ENCODE peak calls at places on chromosomes 13 and 19, in four cellular contexts. M is A673, H is IMR-90, T is H9. J is an unnamed sample.

GRCh38 chr13:100564444-100565223 is 24.0 kb downstream of the GGACT start:
- DNase-seq in M (no peak), H (no peak), T (no peak), J (no peak)

GRCh38 chr19:53328967-53329366 is 4.6 kb upstream of the ZNF845 start:
- DNase-seq in M (no peak), H (peak), T (peak), J (no peak)

GRCh38 chr13:20332361-20333096 is 100.4 kb upstream of the GJB6 start:
- DNase-seq in M (peak), H (no peak), T (no peak), J (no peak)

GRCh38 chr19:14473073-14473790 is 1.9 kb downstream of the PTGER1 start:
- DNase-seq in M (no peak), H (no peak), T (peak), J (no peak)

GRCh38 chr13:74322562-74322961 is 188.4 kb upstream of the KLF12 start:
- DNase-seq in M (no peak), H (no peak), T (no peak), J (no peak)

GRCh38 chr13:95530178-95530577 is 22.3 kb upstream of the CLDN10 start:
- DNase-seq in M (peak), H (peak), T (no peak), J (no peak)

GRCh38 chr13:84574851-84575250 is 692.6 kb upstream of the SLITRK1 start:
- DNase-seq in M (peak), H (peak), T (no peak), J (no peak)

GRCh38 chr13:101111894-101112293 is 304.4 kb downstream of the NALCN start:
- DNase-seq in M (no peak), H (peak), T (no peak), J (no peak)

GRCh38 chr13:27388236-27388635 is 36.2 kb upstream of the GTF3A start:
- DNase-seq in M (no peak), H (no peak), T (no peak), J (no peak)

GRCh38 chr13:33489563-33489962 is 204.0 kb upstream of the STARD13 start:
- DNase-seq in M (peak), H (no peak), T (no peak), J (no peak)

GRCh38 chr19:7497292-7497691 is 8.5 kb upstream of the PEX11G start:
- DNase-seq in M (no peak), H (no peak), T (peak), J (no peak)

GRCh38 chr19:17860993-17861360 is 1.3 kb downstream of the RPL18A start:
- DNase-seq in M (no peak), H (peak), T (no peak), J (no peak)

GRCh38 chr19:17332677-17333581 is 1.7 kb downstream of the ANO8 start:
- DNase-seq in M (peak), H (peak), T (peak), J (no peak)

GRCh38 chr13:79631260-79631659 is 150.3 kb downstream of the NDFIP2 start:
- DNase-seq in M (peak), H (peak), T (no peak), J (no peak)

GRCh38 chr19:31270897-31271568 is 78.2 kb downstream of the TSHZ3 start:
- DNase-seq in M (no peak), H (peak), T (no peak), J (no peak)

GRCh38 chr19:53357821-53358581 is 7.5 kb upstream of the ZNF525 start:
- DNase-seq in M (no peak), H (no peak), T (peak), J (no peak)

GRCh38 chr19:54707932-54708331 is 16.3 kb upstream of the KIR3DL3 start:
- DNase-seq in M (no peak), H (no peak), T (no peak), J (no peak)

GRCh38 chr13:28864544-28864943 is 44.4 kb downstream of the MTUS2 start:
- DNase-seq in M (no peak), H (no peak), T (no peak), J (no peak)

GRCh38 chr19:48171584-48172170 is 1.2 kb downstream of the ZSWIM9 start:
- DNase-seq in M (no peak), H (no peak), T (no peak), J (no peak)

GRCh38 chr13:96804186-96804585 is 190.1 kb downstream of the OXGR1 start:
- DNase-seq in M (no peak), H (no peak), T (no peak), J (no peak)

GRCh38 chr19:47445937-47446402 is 25.7 kb downstream of the SLC8A2 start:
- DNase-seq in M (peak), H (no peak), T (peak), J (no peak)

GRCh38 chr13:73225983-73226382 is 167.2 kb downstream of the KLF5 start:
- DNase-seq in M (no peak), H (no peak), T (no peak), J (no peak)

GRCh38 chr19:55069137-55069858 is 6.3 kb upstream of the RDH13 start:
- DNase-seq in M (peak), H (no peak), T (peak), J (no peak)

GRCh38 chr13:113398963-113399754 is 35.2 kb upstream of the GRTP1 start:
- DNase-seq in M (peak), H (no peak), T (peak), J (no peak)

GRCh38 chr19:35995655-35995993 is 636 bp downstream of the SDHAF1 start:
- DNase-seq in M (peak), H (peak), T (peak), J (no peak)

GRCh38 chr19:46678110-46678732 is 17.2 kb upstream of the DACT3 start:
- DNase-seq in M (peak), H (no peak), T (peak), J (no peak)

GRCh38 chr13:44231786-44232516 is 141.7 kb upstream of the SERP2 start:
- DNase-seq in M (no peak), H (peak), T (peak), J (no peak)

GRCh38 chr19:6611441-6611852 is 20.5 kb upstream of the CD70 start:
- DNase-seq in M (no peak), H (no peak), T (no peak), J (no peak)

GRCh38 chr13:79806821-79807220 is 325.9 kb downstream of the NDFIP2 start:
- DNase-seq in M (peak), H (no peak), T (no peak), J (no peak)

GRCh38 chr19:31553844-31554215 is 204.6 kb upstream of the TSHZ3 start:
- DNase-seq in M (no peak), H (no peak), T (no peak), J (no peak)

GRCh38 chr13:33838567-33839131 is 20.7 kb downstream of the RFC3 start:
- DNase-seq in M (no peak), H (peak), T (no peak), J (no peak)

GRCh38 chr19:15248648-15249559 is 16.7 kb upstream of the EPHX3 start:
- DNase-seq in M (no peak), H (peak), T (no peak), J (no peak)

GRCh38 chr13:45434556-45435371 is 16.6 kb upstream of the SLC25A30 start:
- DNase-seq in M (no peak), H (no peak), T (no peak), J (no peak)

GRCh38 chr13:39419068-39419467 is 183.9 kb downstream of the LHFPL6 start:
- DNase-seq in M (no peak), H (no peak), T (no peak), J (no peak)

GRCh38 chr13:73514208-73514607 is 455.4 kb downstream of the KLF5 start:
- DNase-seq in M (no peak), H (no peak), T (no peak), J (no peak)

GRCh38 chr13:40971321-40971720 is 47.8 kb downstream of the ELF1 start:
- DNase-seq in M (no peak), H (no peak), T (no peak), J (no peak)

GRCh38 chr13:40973409-40973808 is 45.7 kb downstream of the ELF1 start:
- DNase-seq in M (no peak), H (no peak), T (no peak), J (no peak)

GRCh38 chr13:40979232-40979631 is 39.9 kb downstream of the ELF1 start:
- DNase-seq in M (no peak), H (no peak), T (no peak), J (no peak)

GRCh38 chr13:40974460-40975407 is 44.4 kb downstream of the ELF1 start:
- DNase-seq in M (peak), H (peak), T (peak), J (no peak)

GRCh38 chr13:40975441-40975840 is 43.7 kb downstream of the ELF1 start:
- DNase-seq in M (no peak), H (no peak), T (no peak), J (no peak)
- H3K27ac ChIP-seq in M (no peak), H (no peak), T (no peak), J (no peak)

GRCh38 chr19:51361228-51361627 is 5.0 kb downstream of the ETFB start:
- DNase-seq in M (no peak), H (no peak), T (no peak), J (no peak)
- H3K27ac ChIP-seq in M (no peak), H (no peak), T (no peak), J (no peak)

GRCh38 chr19:11735375-11735774 is 3.4 kb downstream of the ZNF823 start:
- DNase-seq in M (no peak), H (no peak), T (no peak), J (no peak)

GRCh38 chr19:11729586-11729985 is 9.2 kb downstream of the ZNF823 start:
- DNase-seq in M (no peak), H (no peak), T (no peak), J (no peak)
- H3K27ac ChIP-seq in M (no peak), H (no peak), T (no peak), J (no peak)

DNA sequence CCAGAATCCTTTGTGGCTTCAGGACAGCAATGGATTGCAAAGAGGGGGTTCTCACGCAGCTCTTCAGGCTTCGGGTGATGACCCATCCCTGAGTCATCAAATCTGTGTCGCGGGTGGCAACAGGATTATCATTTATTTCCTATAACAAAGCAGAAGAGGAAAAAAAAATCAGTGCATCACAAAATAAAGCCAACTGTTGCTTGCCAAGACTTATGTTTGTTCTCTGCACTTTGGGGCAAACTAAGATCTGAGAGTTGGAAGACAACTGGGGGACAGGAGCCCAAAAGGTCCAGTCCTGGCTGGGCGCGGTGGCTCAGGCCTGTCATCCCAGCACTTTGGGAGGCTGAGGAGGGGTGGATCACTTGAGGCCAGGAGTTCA is 6.4 kb downstream of the GNA15 start:
- DNase-seq in M (peak), H (peak), T (no peak), J (no peak)
- H3K27ac ChIP-seq in M (no peak), H (peak), T (no peak), J (no peak)

DNA sequence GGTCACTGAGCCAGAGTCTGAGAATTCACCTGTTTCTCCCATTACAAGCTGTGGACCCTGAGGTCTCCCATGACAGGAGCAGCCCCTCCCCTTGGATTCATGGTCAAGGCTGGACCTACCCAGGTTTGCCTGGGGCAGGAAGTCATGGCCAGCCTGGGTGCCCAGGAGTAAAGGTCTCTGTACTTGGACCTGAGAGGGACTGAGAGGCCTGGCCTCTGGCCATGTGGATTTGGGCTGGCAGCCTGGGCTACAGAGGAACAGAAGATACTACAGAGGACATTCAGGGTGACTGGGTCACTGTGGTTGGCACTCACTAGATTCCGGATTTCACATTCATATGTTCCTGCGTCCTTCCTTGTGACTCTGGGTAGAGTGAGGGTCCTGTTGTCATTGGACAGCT is 31.5 kb upstream of the CEACAM8 start:
- DNase-seq in M (no peak), H (no peak), T (no peak), J (no peak)
- H3K27ac ChIP-seq in M (no peak), H (no peak), T (no peak), J (no peak)

DNA sequence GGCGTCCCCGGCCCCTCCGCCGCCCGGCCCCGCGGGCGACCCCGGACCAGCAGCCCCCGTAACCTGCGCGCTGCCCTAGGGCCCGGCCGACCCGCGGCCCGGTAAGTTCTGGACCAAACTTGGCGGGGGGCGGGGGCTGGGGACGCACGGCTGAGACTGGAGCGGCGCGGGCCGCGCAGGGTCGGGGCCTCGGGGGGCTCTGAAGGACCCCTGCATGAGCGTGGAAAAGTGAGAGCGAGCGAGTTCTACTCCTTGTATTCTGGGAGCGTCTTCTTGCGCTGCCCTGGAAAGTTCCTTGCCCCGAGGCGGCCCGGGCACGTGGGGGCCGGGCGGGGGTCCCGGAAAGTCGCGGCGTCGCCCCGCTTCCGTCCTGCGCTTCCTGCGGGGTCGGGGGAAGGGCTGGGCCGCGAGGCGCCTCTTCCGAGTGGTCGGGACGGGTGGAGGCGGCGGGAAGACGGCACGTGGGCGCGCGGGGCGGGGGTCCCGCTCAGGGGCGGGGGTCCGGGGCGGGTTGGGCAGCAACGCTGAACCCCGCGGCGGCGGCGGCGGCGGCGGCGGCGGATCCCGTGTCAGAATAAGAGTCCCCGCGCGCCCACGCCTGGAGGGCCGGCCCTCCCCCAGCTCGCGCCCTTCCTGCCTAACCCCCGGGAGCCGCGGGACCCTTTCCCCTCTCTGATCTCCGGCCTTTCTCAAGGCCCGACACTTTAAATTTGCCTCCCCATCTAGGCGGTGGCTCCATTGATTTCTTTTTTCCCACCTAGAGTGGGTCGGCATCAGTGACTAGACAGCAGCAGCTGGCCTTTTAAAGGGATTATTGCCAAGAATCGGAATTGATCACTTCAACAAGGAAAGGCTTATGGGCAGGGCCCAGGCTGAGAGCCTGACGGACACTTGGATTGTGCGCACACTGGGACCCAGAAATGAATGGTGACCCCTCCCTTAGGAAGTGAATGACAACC is 723 bp downstream of the GATAD2A start:
- DNase-seq in M (peak), H (peak), T (peak), J (no peak)
- H3K27ac ChIP-seq in M (peak), H (peak), T (no peak), J (no peak)

DNA sequence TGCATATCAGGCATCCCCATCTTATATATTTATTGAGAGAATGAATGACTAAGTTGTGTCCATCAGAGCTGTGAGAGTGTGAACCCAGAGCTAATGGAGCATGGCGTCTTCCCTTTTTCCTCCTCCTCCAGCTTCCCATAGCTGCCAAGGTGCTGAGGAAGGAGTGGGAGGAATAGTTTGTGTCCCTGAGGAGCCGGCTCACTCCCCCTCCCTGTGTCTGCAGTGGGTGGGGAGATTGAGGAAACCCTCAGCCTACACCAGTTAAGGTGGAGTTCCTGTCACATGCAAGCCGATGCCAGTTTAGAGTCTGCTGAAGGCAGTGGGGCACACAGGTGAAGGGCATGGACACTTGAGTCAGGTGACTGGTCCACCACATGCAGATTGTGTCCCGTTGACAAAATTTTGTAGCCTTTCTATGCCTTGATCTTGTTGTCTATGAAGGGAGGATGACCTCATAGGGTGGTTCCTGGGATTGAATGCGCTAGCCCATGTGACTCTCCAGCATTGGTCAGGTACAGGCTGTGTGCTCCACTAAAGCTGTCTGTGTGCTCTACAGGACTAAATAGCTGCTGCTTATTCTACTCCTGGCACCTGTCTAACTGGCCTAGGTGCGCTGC is 47.6 kb upstream of the GPI start:
- DNase-seq in M (peak), H (no peak), T (no peak), J (no peak)
- H3K27ac ChIP-seq in M (no peak), H (no peak), T (no peak), J (peak)